ENCODE peak calls at places on chromosomes 11 and 22, in nine cellular contexts. T, Y, I, K, A, L, H, Z and J are unnamed samples.

GRCh38 chr11:20066013-20066782 is 94.1 kb downstream of the DBX1 start:
- DNase-seq in Z (no peak), H (no peak), Y (no peak), A (no peak), T (no peak), K (no peak), L (no peak), I (no peak), J (no peak)

GRCh38 chr22:33985506-33985905 is 65.2 kb upstream of the LARGE1 start:
- DNase-seq in A (no peak), H (no peak), I (no peak), K (no peak), Z (no peak), Y (peak; percentile 25), L (no peak), T (no peak), J (no peak)

GRCh38 chr11:114183041-114183511 is 113.1 kb upstream of the NNMT start:
- DNase-seq in T (no peak), Z (no peak), A (peak; percentile 70), I (no peak), H (no peak), K (no peak), L (no peak), Y (no peak), J (no peak)

GRCh38 chr11:76783294-76783900 is at the start of gene TSKU:
- DNase-seq in I (peak; percentile 27), Y (no peak), H (no peak), L (no peak), Z (no peak), K (no peak), T (no peak), A (no peak), J (peak; percentile 85)

GRCh38 chr11:126318642-126319373 is 14.9 kb downstream of the DCPS start:
- DNase-seq in L (peak; percentile 25), K (peak; percentile 61), Z (peak; percentile 86), A (no peak), T (no peak), I (peak; percentile 43), H (no peak), Y (peak; percentile 74), J (no peak)

GRCh38 chr22:40443675-40444482 is 73.5 kb downstream of the SGSM3 start:
- DNase-seq in H (no peak), I (no peak), Z (peak; percentile 32), K (no peak), T (no peak), L (no peak), A (peak; percentile 89), Y (no peak), J (no peak)

GRCh38 chr11:130037058-130037457 is 32.6 kb upstream of the APLP2 start:
- DNase-seq in L (no peak), A (no peak), Z (peak; percentile 82), H (no peak), I (peak; percentile 75), T (no peak), Y (no peak), K (no peak), J (no peak)

GRCh38 chr22:47041201-47042115 is 279.0 kb downstream of the TBC1D22A start:
- DNase-seq in Z (no peak), A (peak; percentile 48), T (no peak), Y (no peak), H (peak; percentile 34), K (no peak), I (no peak), L (no peak), J (no peak)

GRCh38 chr11:109939176-109939810 is 153.9 kb upstream of the ZC3H12C start:
- DNase-seq in A (no peak), L (no peak), T (no peak), I (peak; percentile 94), Z (peak; percentile 86), K (peak; percentile 24), H (no peak), Y (peak; percentile 53), J (no peak)

GRCh38 chr22:21100149-21101032 is 54.6 kb downstream of the LRRC74B start:
- DNase-seq in H (no peak), L (no peak), I (no peak), K (no peak), Y (no peak), T (no peak), Z (no peak), A (no peak), J (no peak)

GRCh38 chr11:9780929-9781328 is 117.1 kb downstream of the SWAP70 start:
- DNase-seq in T (no peak), I (no peak), K (no peak), A (no peak), L (no peak), Y (no peak), Z (no peak), H (no peak), J (no peak)

DNA sequence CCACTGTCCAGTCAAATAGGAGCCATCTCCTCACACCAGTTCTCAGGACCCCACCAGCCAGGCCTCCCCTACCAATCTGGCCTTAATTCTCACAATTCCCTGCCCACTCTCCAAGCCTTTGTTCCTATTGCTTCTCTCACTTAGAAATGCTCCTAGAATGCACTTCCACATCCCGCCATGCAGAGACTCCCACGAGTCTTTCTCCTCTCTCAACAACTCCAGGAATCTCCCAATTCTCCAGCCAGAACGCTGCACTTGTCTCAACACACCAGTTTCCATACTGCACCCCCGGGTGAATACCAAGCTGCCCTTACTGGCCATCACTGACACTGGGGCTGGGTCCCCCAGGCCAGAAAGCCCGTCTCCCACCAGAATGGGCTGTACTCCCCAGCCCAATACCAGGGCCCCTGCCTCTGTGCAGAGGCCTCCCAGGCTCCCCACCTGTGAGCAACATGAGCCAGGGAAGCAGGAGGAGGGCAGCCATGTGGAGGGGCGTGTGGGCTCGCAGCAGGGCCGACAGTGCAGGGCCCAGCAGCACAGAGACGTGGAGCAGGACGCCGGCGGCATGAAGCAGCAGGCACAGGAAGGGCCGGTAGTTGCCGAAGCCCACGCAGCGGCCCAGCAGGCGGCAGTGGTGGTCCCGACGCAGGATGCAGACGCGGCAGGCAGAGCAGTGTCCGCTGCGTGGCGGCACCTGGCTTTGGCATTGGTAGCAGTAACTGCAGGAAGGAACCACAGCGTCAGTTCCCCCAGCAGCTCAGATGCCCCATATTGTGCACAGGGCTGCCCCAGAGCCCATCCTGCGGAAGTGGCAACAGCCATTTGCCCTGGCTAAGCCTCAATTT is 2.4 kb downstream of the ZDHHC24 start:
- DNase-seq in Z (peak; percentile 68), I (no peak), L (peak; percentile 30), K (peak; percentile 72), H (peak; percentile 65), Y (peak; percentile 90), T (no peak), A (no peak), J (no peak)
- TF ChIP-seq CTCF in Z (peak; percentile 70), I (no peak), L (peak; percentile 28), K (peak; percentile 66), H (peak; percentile 23), Y (peak; percentile 70), T (no peak), A (no peak), J (peak; percentile 52)

DNA sequence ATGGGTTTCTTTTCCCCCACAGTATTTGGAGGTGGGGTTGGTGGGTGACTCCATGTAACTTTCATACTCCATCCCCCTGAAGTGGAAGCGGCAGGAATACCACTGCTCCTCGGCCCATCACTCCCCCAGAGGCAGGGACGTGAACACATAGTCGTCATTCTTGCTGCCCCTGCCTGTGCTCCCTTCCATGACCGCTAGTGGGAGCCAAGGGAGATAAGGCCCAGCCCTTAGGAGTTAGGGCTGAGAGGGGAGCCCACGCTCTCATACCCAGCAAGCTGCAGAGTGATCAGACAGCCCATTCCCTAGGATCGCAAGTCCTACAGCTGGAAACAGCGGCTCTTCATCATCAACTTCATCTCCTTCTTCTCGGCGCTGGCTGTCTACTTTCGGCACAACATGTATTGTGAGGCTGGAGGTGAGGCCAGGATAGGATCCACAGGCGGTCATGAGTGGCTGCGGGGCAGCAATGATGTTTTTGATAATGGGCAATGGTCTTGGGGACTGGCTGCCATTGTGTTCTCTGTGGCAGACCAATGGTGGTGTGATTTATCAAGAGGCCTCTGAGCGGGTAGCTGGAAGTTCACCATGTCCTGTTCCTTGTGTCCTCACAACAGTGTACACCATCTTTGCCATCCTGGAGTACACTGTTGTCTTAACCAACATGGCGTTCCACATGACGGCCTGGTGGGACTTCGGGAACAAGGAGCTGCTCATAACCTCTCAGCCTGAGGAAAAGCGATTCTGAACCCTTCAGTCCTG is 15.9 kb downstream of the RHOG start:
- DNase-seq in Y (peak; percentile 85), L (peak; percentile 70), T (no peak), A (peak; percentile 75), H (no peak), I (no peak), Z (peak; percentile 70), K (peak; percentile 83), J (no peak)
- TF ChIP-seq CTCF in Y (peak; percentile 95), L (peak; percentile 59), T (peak; percentile 59), A (peak; percentile 21), H (peak; percentile 54), I (peak; percentile 20), Z (peak; percentile 70), K (peak; percentile 71), J (peak; percentile 73)

DNA sequence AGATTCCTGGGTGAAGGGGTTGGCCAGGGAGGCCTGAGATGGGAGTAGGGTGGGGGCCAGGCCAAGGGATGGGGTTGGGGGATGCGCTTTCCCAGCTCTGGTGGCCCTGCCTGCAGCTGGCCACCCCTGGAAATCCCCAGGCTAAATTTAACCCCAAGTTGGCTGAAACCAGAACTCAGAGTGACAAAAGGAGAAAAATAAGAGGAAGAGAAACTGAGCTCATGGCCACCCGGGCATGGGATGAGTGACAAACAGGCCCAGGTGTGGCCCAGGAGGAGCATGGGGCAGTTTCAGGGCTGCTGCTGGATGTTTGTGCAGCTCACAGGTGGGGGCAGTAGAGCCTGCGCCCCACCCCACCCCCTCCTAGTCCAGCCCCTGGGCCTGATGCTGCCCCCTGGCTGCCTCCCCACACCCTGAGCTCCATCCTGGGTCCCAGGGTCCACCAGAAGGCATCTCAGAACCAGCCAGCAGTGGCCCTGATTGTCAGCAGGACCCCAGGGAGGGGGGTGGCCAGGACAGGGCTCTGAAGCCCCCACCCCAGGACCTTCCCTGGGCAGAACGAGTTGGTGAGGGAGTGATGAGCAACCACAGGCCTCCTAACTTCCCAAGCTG is 48.0 kb downstream of the IGLL5 start:
- DNase-seq in A (no peak), H (peak; percentile 46), T (no peak), I (no peak), L (no peak), Y (peak; percentile 99), Z (no peak), K (peak; percentile 95), J (no peak)
- TF ChIP-seq CTCF in A (no peak), H (no peak), T (no peak), I (no peak), L (no peak), Y (peak; percentile 73), Z (no peak), K (peak; percentile 49), J (no peak)

GRCh38 chr11:62792193-62792575 is 378 bp upstream of the TMEM223 start:
- DNase-seq in L (no peak), I (no peak), A (peak; percentile 74), Z (no peak), K (no peak), Y (no peak), T (no peak), H (no peak), J (no peak)

GRCh38 chr11:62794201-62794775 is 2.5 kb upstream of the TMEM223 start:
- DNase-seq in Y (no peak), Z (no peak), A (no peak), T (no peak), K (no peak), I (no peak), H (no peak), L (no peak), J (no peak)

GRCh38 chr11:62789576-62789975 is 2.2 kb downstream of the TMEM223 start:
- DNase-seq in L (no peak), H (no peak), Y (no peak), T (no peak), A (no peak), I (no peak), Z (no peak), K (no peak), J (no peak)

GRCh38 chr11:62788991-62789390 is 1.8 kb downstream of the TMEM179B start:
- DNase-seq in A (no peak), T (no peak), Z (no peak), K (no peak), I (no peak), H (no peak), Y (no peak), L (no peak), J (no peak)

GRCh38 chr11:62791501-62792192 is at the start of gene TMEM223:
- DNase-seq in L (peak; percentile 81), H (peak; percentile 92), T (peak; percentile 90), Z (peak; percentile 84), I (peak; percentile 88), K (peak; percentile 93), A (peak; percentile 94), Y (peak; percentile 88), J (peak; percentile 88)
- TF ChIP-seq CTCF in L (peak; percentile 41), H (peak; percentile 41), T (no peak), Z (no peak), I (no peak), K (no peak), A (peak; percentile 19), Y (no peak), J (no peak)